ENCODE peak calls at places on chromosomes 16 and 17, in nine cellular contexts. F is MM.1S, J is heart right ventricle, G is testis, O is cardiac fibroblast, Q is PC-3, H is mammary epithelial cell, V is K562, C is breast epithelium. L is an unnamed sample.

GRCh38 chr17:7383742-7384488 is 3.0 kb downstream of the TNK1 start:
- DNase-seq in F (peak), J (peak), G (peak), O (peak), Q (no peak), H (no peak), V (no peak), C (no peak), L (no peak)

GRCh38 chr16:22664561-22664997 is 149.4 kb upstream of the HS3ST2 start:
- DNase-seq in F (no peak), J (no peak), G (no peak), O (no peak), Q (peak), H (no peak), V (no peak), C (no peak), L (no peak)

GRCh38 chr17:54972406-54973138 is 4.0 kb downstream of the STXBP4 start:
- DNase-seq in F (no peak), J (no peak), G (no peak), O (peak), Q (no peak), H (no peak), V (no peak), C (no peak), L (no peak)

GRCh38 chr17:46826116-46826515 is 7.6 kb upstream of the WNT3 start:
- DNase-seq in F (no peak), J (no peak), G (no peak), O (no peak), Q (no peak), H (no peak), V (no peak), C (no peak), L (no peak)

GRCh38 chr17:54373970-54374369 is 526.7 kb upstream of the TOM1L1 start:
- DNase-seq in F (no peak), J (no peak), G (no peak), O (no peak), Q (no peak), H (no peak), V (no peak), C (no peak), L (no peak)

GRCh38 chr17:71313866-71314265 is 807.0 kb upstream of the SOX9 start:
- DNase-seq in F (no peak), J (no peak), G (no peak), O (no peak), Q (no peak), H (no peak), V (no peak), C (no peak), L (no peak)

GRCh38 chr16:48365601-48366164 is 19.5 kb downstream of the SIAH1 start:
- DNase-seq in F (peak), J (peak), G (peak), O (peak), Q (peak), H (peak), V (peak), C (peak), L (peak)

GRCh38 chr17:31674717-31675349 is 184.2 kb downstream of the COPRS start:
- DNase-seq in F (no peak), J (no peak), G (no peak), O (peak), Q (peak), H (peak), V (no peak), C (no peak), L (no peak)

GRCh38 chr16:58652741-58653140 is 23.1 kb upstream of the CNOT1 start:
- DNase-seq in F (no peak), J (no peak), G (peak), O (peak), Q (no peak), H (no peak), V (no peak), C (no peak), L (no peak)

GRCh38 chr16:50293994-50294855 is 27.9 kb downstream of the ADCY7 start:
- DNase-seq in F (no peak), J (peak), G (no peak), O (no peak), Q (no peak), H (no peak), V (no peak), C (no peak), L (no peak)

GRCh38 chr16:88732961-88733294 is 26.6 kb downstream of the CTU2 start:
- DNase-seq in F (no peak), J (no peak), G (no peak), O (no peak), Q (no peak), H (no peak), V (no peak), C (no peak), L (no peak)

GRCh38 chr16:84044108-84044488 is 1.5 kb upstream of the SLC38A8 start:
- DNase-seq in F (no peak), J (no peak), G (no peak), O (peak), Q (peak), H (no peak), V (peak), C (no peak), L (no peak)

GRCh38 chr16:70770291-70770967 is 30.5 kb downstream of the VAC14 start:
- DNase-seq in F (no peak), J (no peak), G (no peak), O (no peak), Q (peak), H (no peak), V (no peak), C (no peak), L (no peak)

GRCh38 chr16:13083687-13084086 is 182.3 kb downstream of the SHISA9 start:
- DNase-seq in F (no peak), J (no peak), G (peak), O (no peak), Q (no peak), H (no peak), V (no peak), C (no peak), L (no peak)

GRCh38 chr17:2421315-2422147 is 20.7 kb upstream of the MNT start:
- DNase-seq in F (no peak), J (no peak), G (peak), O (no peak), Q (no peak), H (peak), V (no peak), C (no peak), L (no peak)

GRCh38 chr17:74059471-74059870 is 144.0 kb upstream of the RPL38 start:
- DNase-seq in F (no peak), J (no peak), G (no peak), O (no peak), Q (no peak), H (no peak), V (no peak), C (no peak), L (no peak)

GRCh38 chr16:86258713-86259112 is 251.6 kb upstream of the FOXF1 start:
- DNase-seq in F (no peak), J (no peak), G (no peak), O (no peak), Q (no peak), H (no peak), V (no peak), C (no peak), L (no peak)

GRCh38 chr17:81960130-81960958 is 643 bp downstream of the NOTUM start:
- DNase-seq in F (no peak), J (no peak), G (no peak), O (no peak), Q (no peak), H (no peak), V (peak), C (no peak), L (no peak)

GRCh38 chr17:74842146-74842598 is 17.5 kb downstream of the GRIN2C start:
- DNase-seq in F (no peak), J (no peak), G (no peak), O (no peak), Q (peak), H (no peak), V (no peak), C (no peak), L (no peak)

GRCh38 chr16:14013145-14013570 is 58.0 kb upstream of the MRTFB start:
- DNase-seq in F (no peak), J (no peak), G (no peak), O (no peak), Q (no peak), H (no peak), V (no peak), C (no peak), L (no peak)

GRCh38 chr17:38870259-38871165 is 654 bp downstream of the LASP1 start:
- DNase-seq in F (peak), J (peak), G (peak), O (peak), Q (peak), H (peak), V (peak), C (peak), L (no peak)

GRCh38 chr16:83994087-83994486 is 26.0 kb downstream of the NECAB2 start:
- DNase-seq in F (no peak), J (no peak), G (no peak), O (peak), Q (peak), H (peak), V (no peak), C (no peak), L (peak)

GRCh38 chr16:4601317-4602186 is 13.1 kb downstream of the UBALD1 start:
- DNase-seq in F (no peak), J (no peak), G (peak), O (peak), Q (no peak), H (no peak), V (no peak), C (peak), L (no peak)

GRCh38 chr17:8829036-8829941 is 30.1 kb upstream of the MFSD6L start:
- DNase-seq in F (no peak), J (no peak), G (no peak), O (no peak), Q (no peak), H (no peak), V (no peak), C (no peak), L (no peak)

GRCh38 chr16:59632266-59632855 is 898.2 kb upstream of the GOT2 start:
- DNase-seq in F (no peak), J (no peak), G (peak), O (peak), Q (no peak), H (peak), V (peak), C (no peak), L (peak)

GRCh38 chr17:9971991-9972390 is 66.9 kb upstream of the RCVRN start:
- DNase-seq in F (no peak), J (peak), G (peak), O (peak), Q (peak), H (no peak), V (no peak), C (no peak), L (no peak)

GRCh38 chr16:85306071-85306792 is 194.0 kb upstream of the CIBAR2 start:
- DNase-seq in F (no peak), J (peak), G (peak), O (peak), Q (peak), H (peak), V (peak), C (peak), L (no peak)

GRCh38 chr17:46774108-46774737 is 44.3 kb downstream of the WNT3 start:
- DNase-seq in F (no peak), J (no peak), G (no peak), O (no peak), Q (no peak), H (no peak), V (peak), C (no peak), L (no peak)

GRCh38 chr17:57288034-57288752 is 31.9 kb downstream of the MSI2 start:
- DNase-seq in F (no peak), J (no peak), G (peak), O (peak), Q (no peak), H (no peak), V (peak), C (no peak), L (no peak)

GRCh38 chr17:14359251-14359939 is 58.5 kb downstream of the HS3ST3B1 start:
- DNase-seq in F (no peak), J (no peak), G (no peak), O (no peak), Q (no peak), H (no peak), V (no peak), C (no peak), L (no peak)

GRCh38 chr17:65020284-65020683 is 36.3 kb downstream of the GNA13 start:
- DNase-seq in F (no peak), J (no peak), G (no peak), O (peak), Q (peak), H (peak), V (no peak), C (no peak), L (peak)

GRCh38 chr17:75571197-75571884 is 16.3 kb upstream of the MYO15B start:
- DNase-seq in F (peak), J (no peak), G (peak), O (peak), Q (no peak), H (no peak), V (peak), C (no peak), L (no peak)

GRCh38 chr17:38920374-38921291 is 4.8 kb upstream of the LASP1NB start:
- DNase-seq in F (no peak), J (no peak), G (peak), O (no peak), Q (no peak), H (no peak), V (no peak), C (peak), L (no peak)

GRCh38 chr17:18916816-18917496 is 35.0 kb upstream of the SLC5A10 start:
- DNase-seq in F (no peak), J (no peak), G (no peak), O (no peak), Q (peak), H (no peak), V (no peak), C (no peak), L (no peak)

GRCh38 chr16:53948734-53949430 is 244.9 kb downstream of the FTO start:
- DNase-seq in F (no peak), J (no peak), G (no peak), O (no peak), Q (no peak), H (no peak), V (no peak), C (no peak), L (no peak)

GRCh38 chr17:62724398-62725146 is 83.5 kb downstream of the MARCHF10 start:
- DNase-seq in F (peak), J (no peak), G (no peak), O (no peak), Q (peak), H (peak), V (no peak), C (peak), L (no peak)
- TF ChIP-seq CTCF in F (no peak), J (no peak), G (no peak), O (no peak), Q (no peak), H (no peak), V (no peak), C (no peak), L (no peak)

GRCh38 chr16:68244903-68245853 is at the start of gene PLA2G15:
- DNase-seq in F (peak), J (peak), G (peak), O (peak), Q (peak), H (peak), V (peak), C (peak), L (peak)
- H3K4me3 ChIP-seq in F (peak), J (peak), G (peak), O (peak), Q (peak), H (peak), V (peak), C (peak), L (peak)

GRCh38 chr16:30876867-30877266 is 17.0 kb downstream of the BCL7C start:
- DNase-seq in F (no peak), J (no peak), G (no peak), O (no peak), Q (no peak), H (no peak), V (peak), C (no peak), L (no peak)
- TF ChIP-seq CTCF in F (no peak), J (no peak), G (no peak), O (no peak), Q (no peak), H (no peak), V (no peak), C (no peak), L (no peak)

GRCh38 chr16:27237229-27238015 is 31.1 kb downstream of the NSMCE1 start:
- DNase-seq in F (no peak), J (no peak), G (no peak), O (no peak), Q (no peak), H (no peak), V (peak), C (peak), L (no peak)
- H3K4me3 ChIP-seq in F (no peak), J (peak), G (no peak), O (no peak), Q (no peak), H (no peak), V (no peak), C (no peak), L (no peak)

GRCh38 chr17:16406742-16407674 is 8.4 kb upstream of the TRPV2 start:
- DNase-seq in F (no peak), J (peak), G (peak), O (peak), Q (peak), H (no peak), V (no peak), C (peak), L (no peak)
- TF ChIP-seq CTCF in F (no peak), J (no peak), G (no peak), O (no peak), Q (no peak), H (no peak), V (no peak), C (no peak), L (no peak)

GRCh38 chr17:27809555-27809954 is 9.2 kb upstream of the NOS2 start:
- DNase-seq in F (no peak), J (no peak), G (no peak), O (no peak), Q (no peak), H (no peak), V (no peak), C (no peak), L (no peak)

GRCh38 chr17:27810902-27811557 is 10.7 kb upstream of the NOS2 start:
- DNase-seq in F (no peak), J (no peak), G (no peak), O (no peak), Q (peak), H (no peak), V (no peak), C (no peak), L (no peak)

GRCh38 chr17:27810211-27810901 is 10.0 kb upstream of the NOS2 start:
- DNase-seq in F (peak), J (no peak), G (no peak), O (no peak), Q (no peak), H (peak), V (no peak), C (no peak), L (no peak)

GRCh38 chr17:27807567-27808470 is 7.5 kb upstream of the NOS2 start:
- DNase-seq in F (peak), J (no peak), G (peak), O (no peak), Q (no peak), H (no peak), V (peak), C (no peak), L (no peak)

GRCh38 chr17:27808629-27809028 is 8.3 kb upstream of the NOS2 start:
- DNase-seq in F (no peak), J (no peak), G (no peak), O (no peak), Q (no peak), H (no peak), V (no peak), C (no peak), L (no peak)
- H3K4me3 ChIP-seq in F (peak), J (no peak), G (no peak), O (no peak), Q (no peak), H (no peak), V (no peak), C (no peak), L (no peak)

GRCh38 chr17:80780381-80781187 is 211.1 kb upstream of the CHMP6 start:
- DNase-seq in F (no peak), J (no peak), G (no peak), O (no peak), Q (no peak), H (no peak), V (no peak), C (no peak), L (no peak)

GRCh38 chr17:80782536-80783427 is 208.9 kb upstream of the CHMP6 start:
- DNase-seq in F (no peak), J (no peak), G (no peak), O (no peak), Q (no peak), H (no peak), V (no peak), C (no peak), L (no peak)

GRCh38 chr17:80781851-80782277 is 209.8 kb upstream of the CHMP6 start:
- DNase-seq in F (no peak), J (no peak), G (no peak), O (no peak), Q (no peak), H (no peak), V (peak), C (no peak), L (no peak)

GRCh38 chr17:80779961-80780380 is 211.7 kb upstream of the CHMP6 start:
- DNase-seq in F (no peak), J (no peak), G (no peak), O (peak), Q (no peak), H (no peak), V (no peak), C (no peak), L (no peak)

GRCh38 chr17:80781188-80781577 is 210.5 kb upstream of the CHMP6 start:
- DNase-seq in F (no peak), J (no peak), G (no peak), O (no peak), Q (no peak), H (no peak), V (no peak), C (no peak), L (no peak)
- TF ChIP-seq CTCF in F (no peak), J (no peak), G (no peak), O (no peak), Q (no peak), H (no peak), V (no peak), C (no peak), L (no peak)

GRCh38 chr17:67578058-67578457 is 139.7 kb upstream of the NOL11 start:
- DNase-seq in F (no peak), J (no peak), G (no peak), O (no peak), Q (no peak), H (no peak), V (no peak), C (no peak), L (no peak)
- H3K4me3 ChIP-seq in F (no peak), J (no peak), G (no peak), O (no peak), Q (no peak), H (no peak), V (no peak), C (no peak), L (no peak)